ENCODE peak calls at places on chromosome 19, in four cellular contexts. I, T, S and Q are unnamed samples.

GRCh38 chr19:7250951-7251350 is 43.3 kb downstream of the INSR start:
- DNase-seq in I (no peak), T (no peak), S (no peak), Q (no peak)

GRCh38 chr19:7250057-7250596 is 44.1 kb downstream of the INSR start:
- DNase-seq in I (no peak), T (no peak), S (no peak), Q (no peak)

GRCh38 chr19:48874309-48875135 is 2.3 kb downstream of the PPP1R15A start:
- DNase-seq in I (peak), T (no peak), S (no peak), Q (peak)

GRCh38 chr19:42154471-42155323 is 22.5 kb upstream of the POU2F2 start:
- DNase-seq in I (no peak), T (no peak), S (no peak), Q (no peak)

GRCh38 chr19:43425567-43426392 is 11.1 kb downstream of the TEX101 start:
- DNase-seq in I (no peak), T (no peak), S (no peak), Q (no peak)

GRCh38 chr19:30664358-30665058 is 292.3 kb downstream of the ZNF536 start:
- DNase-seq in I (no peak), T (peak), S (no peak), Q (no peak)

GRCh38 chr19:42282810-42283247 is 13.8 kb downstream of the CIC start:
- DNase-seq in I (peak), T (no peak), S (no peak), Q (no peak)

GRCh38 chr19:2567996-2568395 is 92.1 kb downstream of the GADD45B start:
- DNase-seq in I (no peak), T (no peak), S (no peak), Q (no peak)

GRCh38 chr19:2235396-2236284 is 489 bp downstream of the PLEKHJ1 start:
- DNase-seq in I (no peak), T (peak), S (no peak), Q (no peak)

GRCh38 chr19:21482863-21483276 is 22.5 kb upstream of the ZNF429 start:
- DNase-seq in I (peak), T (peak), S (peak), Q (no peak)

GRCh38 chr19:8611391-8611883 is 922 bp upstream of the ADAMTS10 start:
- DNase-seq in I (no peak), T (no peak), S (no peak), Q (peak)

GRCh38 chr19:15107056-15108010 is at the start of gene SYDE1:
- DNase-seq in I (no peak), T (peak), S (no peak), Q (peak)
- H3K4me3 ChIP-seq in I (no peak), T (peak), S (peak), Q (peak)

GRCh38 chr19:46788968-46789338 is 559 bp upstream of the SLC1A5 start:
- DNase-seq in I (no peak), T (no peak), S (no peak), Q (no peak)
- H3K27ac ChIP-seq in I (peak), T (no peak), S (no peak), Q (peak)

GRCh38 chr19:18091217-18091608 is 4.5 kb upstream of the IL12RB1 start:
- DNase-seq in I (peak), T (no peak), S (no peak), Q (no peak)
- TF ChIP-seq RNF2 in I (no peak), T (no peak), S (no peak), Q (no peak)

GRCh38 chr19:17419154-17419490 is 725 bp upstream of the MVB12A start:
- DNase-seq in I (no peak), T (no peak), S (no peak), Q (no peak)

GRCh38 chr19:17420267-17420924 is 549 bp downstream of the MVB12A start:
- DNase-seq in I (peak), T (no peak), S (no peak), Q (no peak)

GRCh38 chr19:17419491-17420266 is at the start of gene MVB12A:
- DNase-seq in I (peak), T (peak), S (peak), Q (peak)

GRCh38 chr19:17421942-17422341 is 2.1 kb downstream of the MVB12A start:
- DNase-seq in I (no peak), T (no peak), S (no peak), Q (no peak)

DNA sequence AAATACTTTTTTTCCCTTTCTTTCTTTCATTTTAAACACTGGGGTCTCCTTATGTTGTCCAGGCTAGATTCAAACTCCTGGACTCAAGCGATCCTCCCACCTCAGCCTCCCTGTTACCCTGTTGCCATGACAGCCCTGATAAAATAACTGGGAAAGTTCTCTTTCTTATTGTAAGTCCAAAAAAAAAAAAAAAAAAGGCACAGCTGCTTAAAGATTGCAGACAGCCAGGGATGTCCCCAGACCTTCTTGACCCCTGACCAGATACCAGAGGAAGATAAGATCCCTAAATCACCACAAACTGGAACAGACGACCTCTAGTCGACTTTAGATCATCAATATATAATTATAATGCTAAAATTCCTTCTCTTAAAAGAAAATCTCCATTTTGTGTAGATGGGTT is 1.1 kb upstream of the MVB12A start:
- DNase-seq in I (no peak), T (no peak), S (no peak), Q (no peak)
- H3K4me3 ChIP-seq in I (peak), T (peak), S (no peak), Q (peak)

DNA sequence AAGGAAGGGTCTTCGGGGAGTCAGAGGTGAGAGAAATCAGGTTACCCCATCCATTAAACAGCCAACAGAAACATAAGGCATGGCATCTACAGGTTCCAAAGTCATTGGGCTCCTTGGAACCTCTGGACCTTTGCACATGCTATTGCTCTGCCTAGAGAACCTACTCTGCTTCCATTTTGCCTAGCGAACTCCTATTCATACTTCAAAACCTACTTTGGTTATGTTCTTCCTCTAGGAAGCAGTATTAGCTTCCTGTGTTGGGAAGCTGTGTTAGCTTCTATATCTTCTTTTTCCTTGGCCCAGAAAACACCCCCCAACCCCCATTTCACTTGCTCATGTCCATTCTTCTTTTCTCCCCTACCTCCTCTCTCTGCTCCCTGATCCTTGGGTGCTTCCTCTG is 39.6 kb downstream of the F2RL3 start:
- DNase-seq in I (no peak), T (no peak), S (no peak), Q (no peak)
- H3K27ac ChIP-seq in I (no peak), T (no peak), S (no peak), Q (no peak)